ENCODE peak calls at places on chromosomes 6 and 20, in ten cellular contexts. H is sigmoid colon, Q is breast epithelium, G is GM12878, J is K562, N is stomach, T is GM12892, V is prostate gland, U is upper lobe of left lung, D is endothelial cell of umbilical vein. W is an unnamed sample.

GRCh38 chr6:81801489-81801888 is 49.0 kb upstream of the TENT5A start:
- DNase-seq in J (no peak), G (no peak), H (no peak), D (no peak), Q (no peak), U (no peak), V (no peak), N (no peak), T (no peak), W (no peak)

GRCh38 chr6:13538084-13538483 is 36.3 kb upstream of the SIRT5 start:
- DNase-seq in U (no peak), G (no peak), Q (no peak), D (peak; percentile 68), J (peak; percentile 45), H (no peak), T (peak; percentile 29), N (no peak), V (no peak), W (no peak)

GRCh38 chr6:99613705-99614429 is 7.2 kb downstream of the PRDM13 start:
- DNase-seq in D (no peak), V (no peak), U (peak; percentile 90), H (no peak), J (no peak), G (no peak), T (peak; percentile 44), N (no peak), Q (no peak), W (no peak)

GRCh38 chr20:59984551-59984950 is 26.3 kb downstream of the CDH26 start:
- DNase-seq in D (no peak), U (no peak), H (no peak), G (no peak), V (no peak), N (no peak), J (no peak), T (no peak), Q (no peak), W (no peak)

GRCh38 chr6:127539292-127539691 is 20.2 kb upstream of the MTCL3 start:
- DNase-seq in J (no peak), V (no peak), U (no peak), T (no peak), H (no peak), D (peak; percentile 26), N (no peak), G (no peak), Q (no peak), W (no peak)

GRCh38 chr6:99471638-99472037 is 43.6 kb downstream of the USP45 start:
- DNase-seq in J (no peak), T (no peak), U (no peak), G (no peak), Q (no peak), D (no peak), V (no peak), N (no peak), H (no peak), W (no peak)

GRCh38 chr20:38043512-38044300 is 10.2 kb downstream of the RPRD1B start:
- DNase-seq in D (peak; percentile 16), J (no peak), V (no peak), U (no peak), N (no peak), H (no peak), Q (no peak), T (no peak), G (no peak), W (no peak)

GRCh38 chr6:37549186-37549957 is 49.7 kb upstream of the CCDC167 start:
- DNase-seq in H (no peak), Q (no peak), N (no peak), U (no peak), J (no peak), V (no peak), T (no peak), G (no peak), D (no peak), W (no peak)

DNA sequence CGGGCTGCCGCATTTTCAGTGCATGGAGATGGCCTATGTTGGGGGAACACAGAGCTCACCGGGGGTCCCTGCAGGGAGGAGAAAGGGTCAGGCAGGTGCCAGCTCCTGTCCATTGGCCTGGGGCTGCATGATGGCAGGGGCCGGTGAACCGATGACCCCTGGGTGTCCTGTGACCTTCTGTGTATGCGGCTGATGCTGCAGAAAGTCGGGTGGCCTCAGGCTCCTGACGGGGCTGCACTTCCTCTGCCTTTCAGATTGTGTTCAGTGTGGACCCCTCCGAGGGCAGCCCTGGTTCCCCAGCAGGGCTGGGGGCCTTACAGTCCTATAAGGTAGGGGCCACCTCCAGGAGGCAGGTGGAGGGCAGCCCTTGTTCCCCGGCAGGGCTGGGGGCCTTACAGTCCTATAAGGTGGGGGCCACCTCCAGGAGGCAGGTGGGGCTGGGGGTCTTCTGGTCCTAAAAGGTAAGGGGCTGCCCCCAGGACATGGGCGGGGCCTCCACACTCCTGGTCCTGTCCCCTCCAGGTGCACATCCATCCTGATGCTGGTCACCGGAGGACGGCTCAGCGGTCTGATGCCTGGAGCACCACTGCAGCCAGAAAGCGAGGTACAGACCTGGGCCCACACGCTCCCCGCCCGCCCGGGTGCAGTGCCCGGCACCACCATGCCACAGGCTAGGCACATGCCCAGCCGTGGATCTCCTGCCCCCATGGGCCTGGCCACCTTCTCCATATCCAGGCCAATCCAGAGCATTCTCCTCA is 11.0 kb upstream of the TNFRSF6B start:
- DNase-seq in N (no peak), Q (no peak), V (no peak), U (peak; percentile 78), G (no peak), T (no peak), D (no peak), J (no peak), H (no peak), W (peak; percentile 76)
- TF ChIP-seq POLR2AphosphoS5 in N (no peak), Q (no peak), V (no peak), U (no peak), G (no peak), T (peak; percentile 30), D (no peak), J (no peak), H (no peak), W (no peak)

GRCh38 chr6:3837781-3838180 is 11.4 kb upstream of the FAM50B start:
- DNase-seq in Q (no peak), D (no peak), T (no peak), H (no peak), J (no peak), U (no peak), G (no peak), V (no peak), N (no peak), W (no peak)
- TF ChIP-seq POLR2A in Q (no peak), D (no peak), T (no peak), H (no peak), J (no peak), U (no peak), G (no peak), V (no peak), N (no peak), W (no peak)

GRCh38 chr6:157554747-157555146 is 173.8 kb downstream of the ZDHHC14 start:
- DNase-seq in D (no peak), Q (no peak), T (no peak), G (no peak), U (no peak), J (no peak), N (no peak), V (no peak), H (no peak), W (no peak)

GRCh38 chr6:157552956-157553485 is 172.0 kb downstream of the ZDHHC14 start:
- DNase-seq in T (no peak), V (no peak), G (no peak), H (no peak), N (no peak), D (no peak), U (no peak), Q (no peak), J (no peak), W (no peak)

GRCh38 chr6:157550114-157550989 is 169.4 kb downstream of the ZDHHC14 start:
- DNase-seq in D (no peak), U (no peak), H (no peak), G (no peak), N (no peak), Q (no peak), J (no peak), V (no peak), T (no peak), W (no peak)

GRCh38 chr6:157551041-157551832 is 170.2 kb downstream of the ZDHHC14 start:
- DNase-seq in D (no peak), G (no peak), N (no peak), H (no peak), V (no peak), T (no peak), U (no peak), Q (no peak), J (no peak), W (no peak)

GRCh38 chr6:157552171-157552747 is 171.3 kb downstream of the ZDHHC14 start:
- DNase-seq in V (no peak), N (no peak), D (no peak), J (no peak), G (no peak), Q (no peak), T (no peak), U (no peak), H (no peak), W (no peak)
- TF ChIP-seq POLR2AphosphoS5 in V (no peak), N (no peak), D (no peak), J (no peak), G (no peak), Q (no peak), T (no peak), U (no peak), H (no peak), W (no peak)

GRCh38 chr6:109008061-109008460 is 86.6 kb downstream of the SESN1 start:
- DNase-seq in V (no peak), T (no peak), U (no peak), G (no peak), Q (no peak), J (no peak), D (no peak), H (no peak), N (no peak), W (no peak)

GRCh38 chr6:109010703-109011102 is 83.9 kb downstream of the SESN1 start:
- DNase-seq in D (no peak), J (no peak), G (no peak), H (no peak), U (no peak), V (no peak), Q (no peak), T (no peak), N (no peak), W (no peak)

GRCh38 chr6:109009761-109010612 is 84.7 kb downstream of the SESN1 start:
- DNase-seq in H (no peak), J (no peak), V (no peak), U (no peak), G (no peak), T (no peak), N (no peak), Q (no peak), D (no peak), W (no peak)

GRCh38 chr6:109008537-109008950 is 86.1 kb downstream of the SESN1 start:
- DNase-seq in Q (no peak), V (no peak), U (no peak), T (no peak), D (no peak), J (no peak), N (no peak), G (no peak), H (no peak), W (no peak)

DNA sequence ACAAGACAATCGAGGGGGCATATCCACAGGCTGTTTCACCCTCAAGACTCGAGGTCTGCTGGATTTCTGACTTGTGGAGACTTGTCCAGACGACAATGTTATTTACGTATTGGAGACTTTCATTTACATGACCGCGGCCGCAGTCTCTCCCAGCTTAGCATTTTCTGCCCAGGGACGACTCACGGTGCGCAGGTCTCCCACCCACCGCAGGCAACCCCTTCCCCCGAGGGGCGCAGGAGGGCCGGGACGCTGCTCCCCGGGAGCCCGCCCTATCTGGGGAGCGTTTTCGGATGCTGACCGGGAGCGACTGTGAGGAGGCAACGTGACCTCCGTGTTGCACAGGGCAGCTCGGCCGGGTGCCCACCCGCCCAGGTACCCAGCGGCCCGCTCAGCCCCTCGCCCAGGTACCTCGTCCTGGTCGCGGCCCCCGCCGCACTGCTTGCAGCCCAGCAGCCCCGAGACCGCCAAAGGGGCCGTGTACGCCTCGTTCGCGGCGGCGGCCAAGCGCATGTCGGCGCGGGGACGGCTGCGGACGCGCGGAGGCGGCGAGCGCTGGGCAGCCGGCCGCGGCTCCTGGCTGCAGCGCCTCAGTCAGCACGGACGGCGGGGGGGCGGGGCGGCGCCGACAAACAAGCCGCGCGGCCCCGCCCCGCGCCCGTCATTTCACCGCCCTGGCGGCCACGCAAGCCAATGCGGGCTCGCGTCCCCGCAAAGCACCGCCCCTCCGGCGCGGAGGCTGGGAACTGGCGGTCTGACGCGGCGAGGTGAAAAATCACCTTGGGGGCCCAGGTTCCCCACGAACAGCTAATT is 85.5 kb downstream of the SESN1 start:
- DNase-seq in V (peak; percentile 94), Q (peak; percentile 91), T (peak; percentile 50), D (peak; percentile 86), J (peak; percentile 84), G (peak; percentile 13), N (peak; percentile 97), U (peak; percentile 100), H (peak; percentile 97), W (peak; percentile 99)
- TF ChIP-seq POLR2A in V (peak; percentile 90), Q (peak; percentile 85), T (no peak), D (peak; percentile 75), J (peak; percentile 69), G (no peak), N (no peak), U (peak; percentile 92), H (peak; percentile 63), W (peak; percentile 86)

W was measured in spleen.